ENCODE peak calls at places on chromosomes 4 and X, in seven cellular contexts. One of them, this sample, is unnamed.

GRCh38 chr4:74531952-74532794 is 87.2 kb downstream of the AREG start:
- DNase-seq in tibial artery: no peak
- DNase-seq in fibroblast of lung: peak; percentile 66
- DNase-seq in kidney: no peak
- DNase-seq in Panc1: peak; percentile 75
- DNase-seq in AG04450: peak; percentile 59
- DNase-seq in gastrocnemius medialis: no peak
- DNase-seq in this sample: no peak

GRCh38 chr4:145808021-145808650 is 128.2 kb downstream of the C4orf51 start:
- DNase-seq in tibial artery: no peak
- DNase-seq in fibroblast of lung: peak; percentile 97
- DNase-seq in kidney: no peak
- DNase-seq in Panc1: peak; percentile 35
- DNase-seq in AG04450: peak; percentile 81
- DNase-seq in gastrocnemius medialis: no peak
- DNase-seq in this sample: no peak

GRCh38 chrX:20547649-20548051 is 280.9 kb upstream of the RPS6KA3 start:
- DNase-seq in tibial artery: peak; percentile 79
- DNase-seq in fibroblast of lung: peak; percentile 81
- DNase-seq in kidney: peak; percentile 75
- DNase-seq in Panc1: no peak
- DNase-seq in AG04450: no peak
- DNase-seq in gastrocnemius medialis: no peak
- DNase-seq in this sample: no peak

GRCh38 chr4:96347582-96347981 is 507.7 kb downstream of the PDHA2 start:
- DNase-seq in tibial artery: no peak
- DNase-seq in fibroblast of lung: peak; percentile 42
- DNase-seq in kidney: no peak
- DNase-seq in Panc1: no peak
- DNase-seq in AG04450: no peak
- DNase-seq in gastrocnemius medialis: no peak
- DNase-seq in this sample: no peak

GRCh38 chr4:82217986-82218715 is 155.6 kb downstream of the HNRNPD start:
- DNase-seq in tibial artery: no peak
- DNase-seq in fibroblast of lung: no peak
- DNase-seq in kidney: no peak
- DNase-seq in Panc1: no peak
- DNase-seq in AG04450: no peak
- DNase-seq in gastrocnemius medialis: no peak
- DNase-seq in this sample: no peak

GRCh38 chr4:1072830-1073446 is 40.4 kb downstream of the RNF212 start:
- DNase-seq in tibial artery: peak; percentile 73
- DNase-seq in fibroblast of lung: peak; percentile 55
- DNase-seq in kidney: no peak
- DNase-seq in Panc1: peak; percentile 13
- DNase-seq in AG04450: no peak
- DNase-seq in gastrocnemius medialis: no peak
- DNase-seq in this sample: peak; percentile 39

GRCh38 chr4:91729851-91730250 is 573.9 kb upstream of the GRID2 start:
- DNase-seq in tibial artery: no peak
- DNase-seq in fibroblast of lung: peak; percentile 3
- DNase-seq in kidney: no peak
- DNase-seq in Panc1: no peak
- DNase-seq in AG04450: no peak
- DNase-seq in gastrocnemius medialis: no peak
- DNase-seq in this sample: no peak

GRCh38 chrX:103488332-103488731 is 31.0 kb downstream of the RAB40A start:
- DNase-seq in tibial artery: no peak
- DNase-seq in fibroblast of lung: peak; percentile 8
- DNase-seq in kidney: no peak
- DNase-seq in Panc1: no peak
- DNase-seq in AG04450: no peak
- DNase-seq in gastrocnemius medialis: no peak
- DNase-seq in this sample: no peak

GRCh38 chr4:95091272-95091671 is 333.5 kb downstream of the BMPR1B start:
- DNase-seq in tibial artery: no peak
- DNase-seq in fibroblast of lung: peak; percentile 71
- DNase-seq in kidney: no peak
- DNase-seq in Panc1: no peak
- DNase-seq in AG04450: no peak
- DNase-seq in gastrocnemius medialis: peak; percentile 48
- DNase-seq in this sample: no peak

GRCh38 chrX:102085706-102086105 is 39.8 kb upstream of the TCEAL2 start:
- DNase-seq in tibial artery: no peak
- DNase-seq in fibroblast of lung: no peak
- DNase-seq in kidney: no peak
- DNase-seq in Panc1: no peak
- DNase-seq in AG04450: no peak
- DNase-seq in gastrocnemius medialis: no peak
- DNase-seq in this sample: no peak

GRCh38 chr4:79247695-79248394 is 78.0 kb downstream of the NAA11 start:
- DNase-seq in tibial artery: no peak
- DNase-seq in fibroblast of lung: no peak
- DNase-seq in kidney: peak; percentile 41
- DNase-seq in Panc1: no peak
- DNase-seq in AG04450: no peak
- DNase-seq in gastrocnemius medialis: no peak
- DNase-seq in this sample: no peak

GRCh38 chrX:140661657-140662056 is 47.9 kb upstream of the LINC00632 start:
- DNase-seq in tibial artery: no peak
- DNase-seq in fibroblast of lung: no peak
- DNase-seq in kidney: no peak
- DNase-seq in Panc1: no peak
- DNase-seq in AG04450: no peak
- DNase-seq in gastrocnemius medialis: no peak
- DNase-seq in this sample: no peak

GRCh38 chr4:10442976-10443375 is 14.2 kb downstream of the ZNF518B start:
- DNase-seq in tibial artery: no peak
- DNase-seq in fibroblast of lung: peak; percentile 28
- DNase-seq in kidney: no peak
- DNase-seq in Panc1: no peak
- DNase-seq in AG04450: no peak
- DNase-seq in gastrocnemius medialis: no peak
- DNase-seq in this sample: no peak

GRCh38 chrX:47595701-47596655 is 13.7 kb downstream of the TIMP1 start:
- DNase-seq in tibial artery: no peak
- DNase-seq in fibroblast of lung: peak; percentile 83
- DNase-seq in kidney: no peak
- DNase-seq in Panc1: no peak
- DNase-seq in AG04450: peak; percentile 37
- DNase-seq in gastrocnemius medialis: no peak
- DNase-seq in this sample: no peak

GRCh38 chrX:68307767-68308166 is 125.5 kb downstream of the OPHN1 start:
- DNase-seq in tibial artery: no peak
- DNase-seq in fibroblast of lung: peak; percentile 87
- DNase-seq in kidney: no peak
- DNase-seq in Panc1: no peak
- DNase-seq in AG04450: peak; percentile 30
- DNase-seq in gastrocnemius medialis: no peak
- DNase-seq in this sample: no peak

GRCh38 chrX:8914636-8915035 is 113.5 kb upstream of the FAM9A start:
- DNase-seq in tibial artery: no peak
- DNase-seq in fibroblast of lung: no peak
- DNase-seq in kidney: no peak
- DNase-seq in Panc1: no peak
- DNase-seq in AG04450: no peak
- DNase-seq in gastrocnemius medialis: no peak
- DNase-seq in this sample: no peak

GRCh38 chrX:119693032-119693995 is at the start of gene SEPTIN6:
- DNase-seq in tibial artery: peak; percentile 76
- DNase-seq in fibroblast of lung: peak; percentile 72
- DNase-seq in kidney: peak; percentile 88
- DNase-seq in Panc1: no peak
- DNase-seq in AG04450: no peak
- DNase-seq in gastrocnemius medialis: peak; percentile 38
- DNase-seq in this sample: peak; percentile 81
- TF ChIP-seq CTCF in tibial artery: no peak
- TF ChIP-seq CTCF in fibroblast of lung: no peak
- TF ChIP-seq CTCF in kidney: no peak
- TF ChIP-seq CTCF in Panc1: no peak
- TF ChIP-seq CTCF in AG04450: no peak
- TF ChIP-seq CTCF in gastrocnemius medialis: no peak
- TF ChIP-seq CTCF in this sample: no peak

GRCh38 chrX:41332988-41333743 is 796 bp upstream of the DDX3X start:
- DNase-seq in tibial artery: peak; percentile 89
- DNase-seq in fibroblast of lung: peak; percentile 85
- DNase-seq in kidney: peak; percentile 97
- DNase-seq in Panc1: no peak
- DNase-seq in AG04450: no peak
- DNase-seq in gastrocnemius medialis: peak; percentile 75
- DNase-seq in this sample: peak; percentile 93
- H3K4me3 ChIP-seq in tibial artery: peak overlapping the region; percentile 87
- H3K4me3 ChIP-seq in fibroblast of lung: peak overlapping the region; percentile 97
- H3K4me3 ChIP-seq in kidney: peak overlapping the region; percentile 88
- H3K4me3 ChIP-seq in Panc1: peak overlapping the region; percentile 60
- H3K4me3 ChIP-seq in AG04450: peak overlapping the region; percentile 87
- H3K4me3 ChIP-seq in gastrocnemius medialis: peak overlapping the region; percentile 74
- H3K4me3 ChIP-seq in this sample: peak overlapping the region; percentile 99

GRCh38 chr4:174381419-174381818 is 97.7 kb downstream of the CEP44 start:
- DNase-seq in tibial artery: no peak
- DNase-seq in fibroblast of lung: no peak
- DNase-seq in kidney: no peak
- DNase-seq in Panc1: no peak
- DNase-seq in AG04450: no peak
- DNase-seq in gastrocnemius medialis: no peak
- DNase-seq in this sample: no peak

GRCh38 chr4:174383783-174384182 is 100.1 kb downstream of the CEP44 start:
- DNase-seq in tibial artery: no peak
- DNase-seq in fibroblast of lung: no peak
- DNase-seq in kidney: no peak
- DNase-seq in Panc1: no peak
- DNase-seq in AG04450: no peak
- DNase-seq in gastrocnemius medialis: no peak
- DNase-seq in this sample: no peak

GRCh38 chr4:174378951-174379350 is 95.2 kb downstream of the CEP44 start:
- DNase-seq in tibial artery: no peak
- DNase-seq in fibroblast of lung: no peak
- DNase-seq in kidney: no peak
- DNase-seq in Panc1: no peak
- DNase-seq in AG04450: no peak
- DNase-seq in gastrocnemius medialis: no peak
- DNase-seq in this sample: no peak

GRCh38 chr4:174377613-174378012 is 93.9 kb downstream of the CEP44 start:
- DNase-seq in tibial artery: no peak
- DNase-seq in fibroblast of lung: peak; percentile 36
- DNase-seq in kidney: no peak
- DNase-seq in Panc1: peak; percentile 25
- DNase-seq in AG04450: no peak
- DNase-seq in gastrocnemius medialis: no peak
- DNase-seq in this sample: no peak

GRCh38 chr4:174380699-174381098 is 97.0 kb downstream of the CEP44 start:
- DNase-seq in tibial artery: no peak
- DNase-seq in fibroblast of lung: no peak
- DNase-seq in kidney: no peak
- DNase-seq in Panc1: no peak
- DNase-seq in AG04450: no peak
- DNase-seq in gastrocnemius medialis: no peak
- DNase-seq in this sample: no peak
- H3K27ac ChIP-seq in tibial artery: no peak overlapping the region
- H3K27ac ChIP-seq in fibroblast of lung: no peak overlapping the region
- H3K27ac ChIP-seq in kidney: no peak overlapping the region
- H3K27ac ChIP-seq in Panc1: no peak overlapping the region
- H3K27ac ChIP-seq in AG04450: no peak overlapping the region
- H3K27ac ChIP-seq in gastrocnemius medialis: no peak overlapping the region
- H3K27ac ChIP-seq in this sample: no peak overlapping the region

DNA sequence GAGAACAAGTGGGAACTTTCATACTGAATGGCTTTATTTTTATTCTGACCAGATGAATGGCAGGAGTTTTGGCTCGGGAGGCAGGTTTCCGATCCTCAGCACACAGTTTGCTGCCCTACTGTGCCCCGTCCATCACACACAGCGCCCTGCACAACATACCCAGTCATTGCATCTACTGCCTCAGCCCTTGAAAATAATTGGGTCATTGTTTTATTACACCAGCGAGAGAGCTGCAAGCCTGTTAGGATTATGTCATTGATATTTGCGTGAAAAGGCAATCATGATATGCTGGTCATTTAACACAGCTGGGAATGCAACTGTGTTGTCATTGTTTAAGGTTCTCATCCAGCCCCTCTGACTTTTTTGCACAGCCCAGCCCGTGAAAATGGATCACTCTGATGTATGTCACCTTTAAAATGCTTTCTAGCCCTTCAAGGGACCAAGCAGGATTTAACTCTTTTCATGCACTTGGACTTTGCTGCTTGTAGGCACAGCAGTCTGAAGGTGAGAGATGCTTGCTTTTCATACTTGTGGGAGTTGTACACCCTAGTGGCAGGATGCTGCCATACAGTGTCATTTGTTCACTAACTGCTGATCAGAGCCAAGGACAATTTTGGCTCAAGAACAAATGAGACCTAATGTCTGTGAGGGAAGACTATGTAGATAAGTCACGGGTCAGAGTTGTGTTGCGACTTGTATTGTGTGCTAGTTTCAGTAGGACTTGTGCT is 62.3 kb downstream of the RTL9 start:
- DNase-seq in tibial artery: no peak
- DNase-seq in fibroblast of lung: peak; percentile 21
- DNase-seq in kidney: no peak
- DNase-seq in Panc1: no peak
- DNase-seq in AG04450: no peak
- DNase-seq in gastrocnemius medialis: no peak
- DNase-seq in this sample: no peak
- TF ChIP-seq CTCF in tibial artery: no peak
- TF ChIP-seq CTCF in fibroblast of lung: peak; percentile 26
- TF ChIP-seq CTCF in kidney: no peak
- TF ChIP-seq CTCF in Panc1: peak; percentile 51
- TF ChIP-seq CTCF in AG04450: peak; percentile 35
- TF ChIP-seq CTCF in gastrocnemius medialis: no peak
- TF ChIP-seq CTCF in this sample: peak; percentile 12